ENCODE peak calls at places on chromosomes 16 and 17, in ten cellular contexts. U, K, Q, W, Z, S, V, N, E and T are unnamed samples.

GRCh38 chr16:84617068-84617630 is 729 bp downstream of the COTL1 start:
- DNase-seq in U (no peak), S (peak; percentile 30), Q (peak; percentile 70), V (no peak), K (no peak), Z (no peak), W (peak; percentile 49), E (peak; percentile 80), N (no peak), T (no peak)

GRCh38 chr17:7004398-7005253 is 7.8 kb upstream of the RNASEK start:
- DNase-seq in S (peak; percentile 78), W (peak; percentile 62), U (no peak), V (peak; percentile 62), E (peak; percentile 64), K (peak; percentile 36), N (peak; percentile 45), Z (peak; percentile 85), Q (peak; percentile 52), T (no peak)

GRCh38 chr17:77098884-77099545 is 41.8 kb upstream of the SEC14L1 start:
- DNase-seq in E (no peak), S (no peak), U (peak; percentile 61), N (no peak), V (peak; percentile 81), Z (no peak), Q (peak; percentile 15), K (peak; percentile 72), W (peak; percentile 36), T (no peak)

GRCh38 chr16:11361043-11361442 is 15.8 kb downstream of the RMI2 start:
- DNase-seq in S (no peak), V (peak; percentile 62), Z (no peak), W (no peak), E (no peak), Q (no peak), K (no peak), N (no peak), U (no peak), T (no peak)

GRCh38 chr16:87195190-87195589 is 122.0 kb downstream of the C16orf95 start:
- DNase-seq in N (no peak), Q (no peak), K (no peak), E (no peak), W (no peak), U (no peak), Z (no peak), S (no peak), V (no peak), T (no peak)

GRCh38 chr17:31596382-31597323 is 205.2 kb downstream of the RAB11FIP4 start:
- DNase-seq in Z (peak; percentile 86), S (peak; percentile 11), K (peak; percentile 78), U (peak; percentile 80), N (no peak), V (peak; percentile 97), E (peak; percentile 89), W (no peak), Q (peak; percentile 42), T (no peak)

GRCh38 chr16:20944861-20945390 is 44.4 kb downstream of the LYRM1 start:
- DNase-seq in Z (no peak), U (no peak), K (no peak), Q (peak; percentile 90), V (peak; percentile 31), E (peak; percentile 50), W (no peak), S (no peak), N (no peak), T (no peak)

GRCh38 chr17:74677558-74678466 is 34.9 kb downstream of the CD300LF start:
- DNase-seq in N (no peak), S (no peak), Q (no peak), U (peak; percentile 27), Z (peak; percentile 69), K (peak; percentile 34), V (peak; percentile 27), W (no peak), E (peak; percentile 70), T (no peak)

GRCh38 chr17:62140836-62141235 is 75.8 kb upstream of the MED13 start:
- DNase-seq in K (no peak), U (no peak), Q (no peak), V (no peak), S (no peak), E (no peak), N (no peak), W (no peak), Z (peak; percentile 48), T (no peak)

GRCh38 chr17:266219-266618 is 84.8 kb upstream of the DOC2B start:
- DNase-seq in W (no peak), N (no peak), V (no peak), E (peak; percentile 54), S (no peak), U (peak; percentile 8), Q (no peak), K (no peak), Z (no peak), T (no peak)

GRCh38 chr17:75683467-75684041 is 16.4 kb downstream of the SAP30BP start:
- DNase-seq in V (peak; percentile 73), Z (peak; percentile 80), K (no peak), W (peak; percentile 37), Q (peak; percentile 21), U (no peak), S (no peak), E (no peak), N (no peak), T (no peak)

GRCh38 chr16:58109330-58109729 is 19.9 kb downstream of the CFAP20 start:
- DNase-seq in U (no peak), Z (no peak), W (no peak), N (no peak), S (no peak), Q (no peak), K (no peak), V (no peak), E (no peak), T (no peak)

GRCh38 chr16:4847774-4848587 is 700 bp downstream of the UBN1 start:
- DNase-seq in U (peak; percentile 62), S (peak; percentile 75), E (peak; percentile 61), K (peak; percentile 57), Q (peak; percentile 60), W (peak; percentile 48), V (peak; percentile 85), Z (peak; percentile 45), N (peak; percentile 19), T (no peak)

GRCh38 chr16:934178-934577 is 36.6 kb downstream of the LMF1 start:
- DNase-seq in W (no peak), S (no peak), V (no peak), Q (no peak), U (no peak), Z (no peak), E (no peak), K (no peak), N (no peak), T (no peak)

GRCh38 chr16:87395181-87395842 is 3.2 kb downstream of the MAP1LC3B start:
- DNase-seq in N (no peak), K (no peak), Q (no peak), W (no peak), V (no peak), E (no peak), S (no peak), Z (no peak), U (no peak), T (no peak)

GRCh38 chr17:80470603-80471002 is 5.8 kb downstream of the NPTX1 start:
- DNase-seq in E (no peak), N (no peak), V (no peak), W (no peak), S (no peak), Q (no peak), U (no peak), Z (no peak), K (no peak), T (no peak)

GRCh38 chr17:73015722-73016276 is 76.7 kb downstream of the SLC39A11 start:
- DNase-seq in E (no peak), N (no peak), K (no peak), Z (no peak), Q (no peak), S (no peak), V (no peak), U (no peak), W (no peak), T (no peak)

GRCh38 chr16:48053346-48053745 is 102.4 kb downstream of the ABCC12 start:
- DNase-seq in K (no peak), N (peak; percentile 47), E (peak; percentile 88), Z (no peak), W (peak; percentile 81), U (no peak), Q (no peak), V (peak; percentile 33), S (peak; percentile 73), T (no peak)

GRCh38 chr16:66728117-66728787 is 23.2 kb downstream of the DYNC1LI2 start:
- DNase-seq in V (peak; percentile 78), Z (peak; percentile 66), N (no peak), K (peak; percentile 48), W (peak; percentile 35), U (peak; percentile 34), E (no peak), Q (no peak), S (peak; percentile 65), T (no peak)

DNA sequence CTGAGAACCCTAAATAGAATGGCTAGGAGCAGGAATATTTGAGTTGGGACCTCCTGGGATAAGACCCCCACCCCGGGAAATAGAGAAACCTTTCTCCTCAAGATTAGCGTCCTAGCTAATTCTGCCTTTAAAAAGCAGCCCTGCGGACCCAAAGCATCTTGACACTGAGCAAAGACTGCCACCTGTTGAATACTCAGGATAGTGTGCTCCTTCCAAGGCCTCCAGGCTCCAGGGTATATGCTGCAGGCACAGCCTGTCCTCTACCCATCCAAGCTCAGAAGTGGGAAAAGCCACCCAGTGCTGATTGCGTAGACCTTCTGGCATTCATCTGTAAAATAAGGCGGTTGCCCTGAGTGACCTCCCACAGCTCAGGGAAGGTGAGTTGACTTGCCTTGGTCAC is 456.2 kb upstream of the DYNLRB2 start:
- DNase-seq in V (peak; percentile 26), S (peak; percentile 87), N (peak; percentile 28), U (peak; percentile 40), Q (peak; percentile 13), Z (peak; percentile 75), K (peak; percentile 46), W (peak; percentile 74), E (peak; percentile 82), T (peak; percentile 90)
- TF ChIP-seq CTCF in V (peak; percentile 37), S (peak; percentile 85), N (peak; percentile 69), U (peak; percentile 72), Q (no peak), Z (peak; percentile 61), K (peak; percentile 72), W (peak; percentile 73), E (peak; percentile 85), T (peak; percentile 47)

GRCh38 chr16:25996052-25996451 is 304.3 kb downstream of the HS3ST4 start:
- DNase-seq in Q (no peak), K (no peak), V (no peak), W (no peak), S (no peak), U (no peak), Z (peak; percentile 6), N (no peak), E (no peak), T (no peak)
- TF ChIP-seq CTCF in Q (no peak), K (no peak), V (no peak), W (no peak), S (peak; percentile 22), U (no peak), Z (no peak), N (no peak), E (peak; percentile 61), T (no peak)

GRCh38 chr17:34675605-34676004 is 96.2 kb downstream of the TMEM132E start:
- DNase-seq in Q (no peak), N (no peak), S (no peak), U (no peak), W (no peak), E (no peak), V (no peak), K (no peak), Z (no peak), T (peak; percentile 52)
- TF ChIP-seq CTCF in Q (no peak), N (no peak), S (no peak), U (no peak), W (no peak), E (peak; percentile 16), V (no peak), K (no peak), Z (no peak), T (no peak)

GRCh38 chr17:41687828-41688640 is 651 bp upstream of the EIF1 start:
- DNase-seq in Z (peak; percentile 75), N (no peak), E (peak; percentile 66), U (peak; percentile 61), S (no peak), K (peak; percentile 65), V (no peak), Q (peak; percentile 82), W (peak; percentile 68), T (no peak)
- TF ChIP-seq CTCF in Z (peak; percentile 89), N (peak; percentile 44), E (peak; percentile 49), U (peak; percentile 46), S (peak; percentile 29), K (peak; percentile 39), V (peak; percentile 4), Q (peak; percentile 44), W (peak; percentile 41), T (no peak)